ENCODE peak calls at places on chromosome 17, in nine cellular contexts. R is NCI-H1092 treated with DMSO at 0.1 percent for 48 hours; E is neural crest cell; K is NCI-H2081 treated with DMSO at 0.1 percent for 48 hours; H is right lobe of liver; Q is activated effector memory CD4-positive, alpha-beta T cell treated with Interleukin-2 at 50 U/mL for 16 hours; A is uterus; M is lower leg skin; J is CD8-positive, alpha-beta memory T cell. P is an unnamed sample.

GRCh38 chr17:60610481-60610880 is 10.5 kb downstream of the PPM1D start:
- DNase-seq in R (no peak), E (no peak), K (no peak), H (no peak), Q (no peak), A (no peak), M (no peak), J (no peak), P (no peak)

GRCh38 chr17:63537991-63538692 is 12.1 kb upstream of the DCAF7 start:
- DNase-seq in R (no peak), E (no peak), K (no peak), H (peak), Q (no peak), A (no peak), M (no peak), J (no peak), P (peak)

GRCh38 chr17:2090804-2091534 is 36.1 kb downstream of the HIC1 start:
- DNase-seq in R (no peak), E (no peak), K (no peak), H (no peak), Q (no peak), A (peak), M (no peak), J (no peak), P (no peak)

GRCh38 chr17:77266891-77267341 is 126.1 kb downstream of the SEC14L1 start:
- DNase-seq in R (no peak), E (no peak), K (no peak), H (no peak), Q (no peak), A (no peak), M (no peak), J (no peak), P (no peak)

GRCh38 chr17:4327638-4328037 is 38.8 kb downstream of the UBE2G1 start:
- DNase-seq in R (no peak), E (no peak), K (no peak), H (no peak), Q (no peak), A (no peak), M (no peak), J (no peak), P (no peak)

GRCh38 chr17:43994272-43995149 is 9.9 kb upstream of the NAGS start:
- DNase-seq in R (peak), E (peak), K (no peak), H (peak), Q (peak), A (peak), M (peak), J (peak), P (no peak)

GRCh38 chr17:55898195-55898594 is 147.3 kb downstream of the PCTP start:
- DNase-seq in R (no peak), E (no peak), K (no peak), H (no peak), Q (no peak), A (no peak), M (no peak), J (no peak), P (no peak)

GRCh38 chr17:8421571-8421970 is 14.1 kb upstream of the NDEL1 start:
- DNase-seq in R (no peak), E (no peak), K (no peak), H (peak), Q (no peak), A (no peak), M (no peak), J (no peak), P (no peak)

GRCh38 chr17:8830141-8830540 is 31.0 kb upstream of the MFSD6L start:
- DNase-seq in R (no peak), E (no peak), K (no peak), H (no peak), Q (no peak), A (no peak), M (peak), J (no peak), P (no peak)

GRCh38 chr17:4161179-4161559 is 18.2 kb downstream of the CYB5D2 start:
- DNase-seq in R (no peak), E (no peak), K (no peak), H (no peak), Q (no peak), A (no peak), M (no peak), J (no peak), P (peak)

GRCh38 chr17:69715656-69716055 is 301.2 kb downstream of the MAP2K6 start:
- DNase-seq in R (no peak), E (no peak), K (no peak), H (no peak), Q (no peak), A (no peak), M (no peak), J (no peak), P (no peak)

GRCh38 chr17:81966343-81967243 is 5.6 kb upstream of the NOTUM start:
- DNase-seq in R (no peak), E (peak), K (no peak), H (peak), Q (no peak), A (no peak), M (no peak), J (no peak), P (peak)

GRCh38 chr17:13405807-13406206 is 195.9 kb downstream of the HS3ST3A1 start:
- DNase-seq in R (no peak), E (no peak), K (no peak), H (peak), Q (no peak), A (no peak), M (no peak), J (no peak), P (no peak)

GRCh38 chr17:65542595-65542994 is 18.9 kb downstream of the AXIN2 start:
- DNase-seq in R (no peak), E (no peak), K (no peak), H (no peak), Q (no peak), A (no peak), M (no peak), J (no peak), P (no peak)

GRCh38 chr17:32609085-32609484 is 122.3 kb downstream of the CDK5R1 start:
- DNase-seq in R (no peak), E (no peak), K (no peak), H (peak), Q (peak), A (no peak), M (no peak), J (peak), P (no peak)

GRCh38 chr17:35345926-35346771 is 27.3 kb downstream of the SLFN11 start:
- DNase-seq in R (no peak), E (no peak), K (no peak), H (peak), Q (peak), A (peak), M (peak), J (peak), P (no peak)

GRCh38 chr17:4733073-4733531 is 1.9 kb downstream of the MED11 start:
- DNase-seq in R (no peak), E (no peak), K (no peak), H (no peak), Q (no peak), A (no peak), M (no peak), J (no peak), P (no peak)

GRCh38 chr17:81457917-81458555 is 54.6 kb downstream of the ACTG1 start:
- DNase-seq in R (no peak), E (no peak), K (no peak), H (no peak), Q (no peak), A (no peak), M (no peak), J (no peak), P (no peak)

GRCh38 chr17:64547354-64547753 is 40.6 kb downstream of the CEP95 start:
- DNase-seq in R (no peak), E (no peak), K (no peak), H (no peak), Q (no peak), A (no peak), M (no peak), J (no peak), P (no peak)

GRCh38 chr17:42655528-42655927 is 3.6 kb upstream of the TUBG2 start:
- DNase-seq in R (no peak), E (no peak), K (no peak), H (no peak), Q (no peak), A (no peak), M (no peak), J (no peak), P (no peak)

GRCh38 chr17:28528329-28529011 is 22.3 kb downstream of the FOXN1 start:
- DNase-seq in R (no peak), E (no peak), K (no peak), H (no peak), Q (no peak), A (no peak), M (no peak), J (no peak), P (no peak)

GRCh38 chr17:10025976-10026785 is 121.1 kb upstream of the RCVRN start:
- DNase-seq in R (no peak), E (no peak), K (no peak), H (no peak), Q (no peak), A (no peak), M (no peak), J (no peak), P (no peak)

GRCh38 chr17:48636177-48637018 is 10.2 kb upstream of the HOXB9 start:
- DNase-seq in R (peak), E (peak), K (peak), H (no peak), Q (peak), A (peak), M (peak), J (peak), P (peak)

GRCh38 chr17:47905221-47905733 is 9.2 kb downstream of the SP2 start:
- DNase-seq in R (no peak), E (no peak), K (no peak), H (peak), Q (no peak), A (peak), M (no peak), J (no peak), P (no peak)

GRCh38 chr17:49997773-49998703 is 3.0 kb upstream of the DLX3 start:
- DNase-seq in R (peak), E (peak), K (peak), H (peak), Q (peak), A (peak), M (peak), J (peak), P (peak)

GRCh38 chr17:82212331-82213250 is at the start of gene CCDC57:
- DNase-seq in R (peak), E (peak), K (no peak), H (peak), Q (peak), A (peak), M (peak), J (peak), P (peak)

GRCh38 chr17:59643159-59643857 is 23.6 kb downstream of the CLTC start:
- DNase-seq in R (no peak), E (no peak), K (no peak), H (no peak), Q (no peak), A (no peak), M (no peak), J (no peak), P (no peak)

GRCh38 chr17:45221997-45222272 is 250 bp downstream of the FMNL1 start:
- DNase-seq in R (no peak), E (no peak), K (no peak), H (no peak), Q (no peak), A (no peak), M (no peak), J (no peak), P (no peak)

GRCh38 chr17:7982171-7982570 is 20.2 kb upstream of the GUCY2D start:
- DNase-seq in R (no peak), E (no peak), K (no peak), H (peak), Q (no peak), A (no peak), M (no peak), J (no peak), P (no peak)

GRCh38 chr17:28796062-28796461 is 46.5 kb downstream of the FAM222B start:
- DNase-seq in R (no peak), E (no peak), K (no peak), H (no peak), Q (no peak), A (no peak), M (peak), J (no peak), P (no peak)

GRCh38 chr17:40290629-40291296 is 3.1 kb downstream of the CDC6 start:
- DNase-seq in R (peak), E (no peak), K (peak), H (no peak), Q (no peak), A (no peak), M (peak), J (no peak), P (peak)

GRCh38 chr17:81866440-81867122 is 4.6 kb downstream of the ARHGDIA start:
- DNase-seq in R (no peak), E (no peak), K (no peak), H (no peak), Q (no peak), A (no peak), M (no peak), J (no peak), P (no peak)

GRCh38 chr17:15340966-15341365 is 431 bp downstream of the TEKT3 start:
- DNase-seq in R (no peak), E (no peak), K (no peak), H (no peak), Q (no peak), A (no peak), M (no peak), J (no peak), P (no peak)

GRCh38 chr17:50863221-50863843 is 2.8 kb downstream of the TOB1 start:
- DNase-seq in R (peak), E (peak), K (no peak), H (no peak), Q (peak), A (no peak), M (no peak), J (no peak), P (no peak)

P was measured in SHP77 treated with DMSO at 0.1 percent for 48 hours.